ENCODE peak calls at places on chromosome 2, in six cellular contexts. One of them, this sample, is unnamed.

GRCh38 chr2:142190805-142191204 is 60.0 kb upstream of the LRP1B start:
- DNase-seq in PC-9: no peak
- DNase-seq in germinal center: no peak
- DNase-seq in AG08395: peak
- DNase-seq in activated naive CD8-positive, alpha-beta T cell treated with anti-CD3 and anti-CD28 coated beads for 36 hours: no peak
- DNase-seq in activated effector memory CD4-positive, alpha-beta T cell treated with anti-CD3 and anti-CD28 coated beads, Interleukin-2, amount 50 U/mL, for 16 hours: no peak
- DNase-seq in this sample: no peak

GRCh38 chr2:43324589-43325447 is 98.4 kb upstream of the ZFP36L2 start:
- DNase-seq in PC-9: no peak
- DNase-seq in germinal center: no peak
- DNase-seq in AG08395: no peak
- DNase-seq in activated naive CD8-positive, alpha-beta T cell treated with anti-CD3 and anti-CD28 coated beads for 36 hours: no peak
- DNase-seq in activated effector memory CD4-positive, alpha-beta T cell treated with anti-CD3 and anti-CD28 coated beads, Interleukin-2, amount 50 U/mL, for 16 hours: no peak
- DNase-seq in this sample: no peak

GRCh38 chr2:183493060-183493459 is 368.8 kb downstream of the NUP35 start:
- DNase-seq in PC-9: peak
- DNase-seq in germinal center: no peak
- DNase-seq in AG08395: no peak
- DNase-seq in activated naive CD8-positive, alpha-beta T cell treated with anti-CD3 and anti-CD28 coated beads for 36 hours: no peak
- DNase-seq in activated effector memory CD4-positive, alpha-beta T cell treated with anti-CD3 and anti-CD28 coated beads, Interleukin-2, amount 50 U/mL, for 16 hours: no peak
- DNase-seq in this sample: no peak

GRCh38 chr2:167857406-167857805 is 390.0 kb downstream of the STK39 start:
- DNase-seq in PC-9: no peak
- DNase-seq in germinal center: no peak
- DNase-seq in AG08395: no peak
- DNase-seq in activated naive CD8-positive, alpha-beta T cell treated with anti-CD3 and anti-CD28 coated beads for 36 hours: no peak
- DNase-seq in activated effector memory CD4-positive, alpha-beta T cell treated with anti-CD3 and anti-CD28 coated beads, Interleukin-2, amount 50 U/mL, for 16 hours: no peak
- DNase-seq in this sample: no peak

GRCh38 chr2:195700480-195700879 is 43.5 kb downstream of the SLC39A10 start:
- DNase-seq in PC-9: no peak
- DNase-seq in germinal center: no peak
- DNase-seq in AG08395: no peak
- DNase-seq in activated naive CD8-positive, alpha-beta T cell treated with anti-CD3 and anti-CD28 coated beads for 36 hours: no peak
- DNase-seq in activated effector memory CD4-positive, alpha-beta T cell treated with anti-CD3 and anti-CD28 coated beads, Interleukin-2, amount 50 U/mL, for 16 hours: no peak
- DNase-seq in this sample: no peak

GRCh38 chr2:100786297-100786658 is 33.7 kb upstream of the NPAS2 start:
- DNase-seq in PC-9: peak
- DNase-seq in germinal center: no peak
- DNase-seq in AG08395: peak
- DNase-seq in activated naive CD8-positive, alpha-beta T cell treated with anti-CD3 and anti-CD28 coated beads for 36 hours: no peak
- DNase-seq in activated effector memory CD4-positive, alpha-beta T cell treated with anti-CD3 and anti-CD28 coated beads, Interleukin-2, amount 50 U/mL, for 16 hours: no peak
- DNase-seq in this sample: no peak

GRCh38 chr2:197310271-197310939 is at the start of gene ANKRD44:
- DNase-seq in PC-9: peak
- DNase-seq in germinal center: peak
- DNase-seq in AG08395: peak
- DNase-seq in activated naive CD8-positive, alpha-beta T cell treated with anti-CD3 and anti-CD28 coated beads for 36 hours: peak
- DNase-seq in activated effector memory CD4-positive, alpha-beta T cell treated with anti-CD3 and anti-CD28 coated beads, Interleukin-2, amount 50 U/mL, for 16 hours: peak
- DNase-seq in this sample: peak

GRCh38 chr2:18445412-18446320 is 114.8 kb downstream of the RDH14 start:
- DNase-seq in PC-9: no peak
- DNase-seq in germinal center: no peak
- DNase-seq in AG08395: peak
- DNase-seq in activated naive CD8-positive, alpha-beta T cell treated with anti-CD3 and anti-CD28 coated beads for 36 hours: no peak
- DNase-seq in activated effector memory CD4-positive, alpha-beta T cell treated with anti-CD3 and anti-CD28 coated beads, Interleukin-2, amount 50 U/mL, for 16 hours: no peak
- DNase-seq in this sample: no peak

GRCh38 chr2:21372654-21373053 is 248.9 kb downstream of the TDRD15 start:
- DNase-seq in PC-9: no peak
- DNase-seq in germinal center: no peak
- DNase-seq in AG08395: no peak
- DNase-seq in activated naive CD8-positive, alpha-beta T cell treated with anti-CD3 and anti-CD28 coated beads for 36 hours: no peak
- DNase-seq in activated effector memory CD4-positive, alpha-beta T cell treated with anti-CD3 and anti-CD28 coated beads, Interleukin-2, amount 50 U/mL, for 16 hours: no peak
- DNase-seq in this sample: no peak

GRCh38 chr2:43482974-43483373 is 112.9 kb downstream of the THADA start:
- DNase-seq in PC-9: no peak
- DNase-seq in germinal center: no peak
- DNase-seq in AG08395: no peak
- DNase-seq in activated naive CD8-positive, alpha-beta T cell treated with anti-CD3 and anti-CD28 coated beads for 36 hours: no peak
- DNase-seq in activated effector memory CD4-positive, alpha-beta T cell treated with anti-CD3 and anti-CD28 coated beads, Interleukin-2, amount 50 U/mL, for 16 hours: no peak
- DNase-seq in this sample: no peak

GRCh38 chr2:150085478-150085877 is 402.0 kb downstream of the RND3 start:
- DNase-seq in PC-9: no peak
- DNase-seq in germinal center: no peak
- DNase-seq in AG08395: no peak
- DNase-seq in activated naive CD8-positive, alpha-beta T cell treated with anti-CD3 and anti-CD28 coated beads for 36 hours: no peak
- DNase-seq in activated effector memory CD4-positive, alpha-beta T cell treated with anti-CD3 and anti-CD28 coated beads, Interleukin-2, amount 50 U/mL, for 16 hours: no peak
- DNase-seq in this sample: no peak

GRCh38 chr2:211611061-211611518 is 927.5 kb downstream of the ERBB4 start:
- DNase-seq in PC-9: peak
- DNase-seq in germinal center: no peak
- DNase-seq in AG08395: no peak
- DNase-seq in activated naive CD8-positive, alpha-beta T cell treated with anti-CD3 and anti-CD28 coated beads for 36 hours: peak
- DNase-seq in activated effector memory CD4-positive, alpha-beta T cell treated with anti-CD3 and anti-CD28 coated beads, Interleukin-2, amount 50 U/mL, for 16 hours: no peak
- DNase-seq in this sample: peak

GRCh38 chr2:190744041-190744440 is 95.2 kb downstream of the NAB1 start:
- DNase-seq in PC-9: no peak
- DNase-seq in germinal center: no peak
- DNase-seq in AG08395: no peak
- DNase-seq in activated naive CD8-positive, alpha-beta T cell treated with anti-CD3 and anti-CD28 coated beads for 36 hours: no peak
- DNase-seq in activated effector memory CD4-positive, alpha-beta T cell treated with anti-CD3 and anti-CD28 coated beads, Interleukin-2, amount 50 U/mL, for 16 hours: no peak
- DNase-seq in this sample: no peak

GRCh38 chr2:63866009-63866709 is 24.5 kb downstream of the UGP2 start:
- DNase-seq in PC-9: no peak
- DNase-seq in germinal center: no peak
- DNase-seq in AG08395: no peak
- DNase-seq in activated naive CD8-positive, alpha-beta T cell treated with anti-CD3 and anti-CD28 coated beads for 36 hours: no peak
- DNase-seq in activated effector memory CD4-positive, alpha-beta T cell treated with anti-CD3 and anti-CD28 coated beads, Interleukin-2, amount 50 U/mL, for 16 hours: no peak
- DNase-seq in this sample: no peak

GRCh38 chr2:69221960-69222751 is 164.9 kb downstream of the GFPT1 start:
- DNase-seq in PC-9: no peak
- DNase-seq in germinal center: no peak
- DNase-seq in AG08395: peak
- DNase-seq in activated naive CD8-positive, alpha-beta T cell treated with anti-CD3 and anti-CD28 coated beads for 36 hours: no peak
- DNase-seq in activated effector memory CD4-positive, alpha-beta T cell treated with anti-CD3 and anti-CD28 coated beads, Interleukin-2, amount 50 U/mL, for 16 hours: no peak
- DNase-seq in this sample: no peak

This sample was measured in GM13976.